ENCODE peak calls at places on chromosomes 5 and 9, in seven cellular contexts. One of them, this sample, is unnamed.

GRCh38 chr5:145587308-145588071 is 247.7 kb downstream of the PRELID2 start:
- DNase-seq in adipocyte: peak; percentile 87
- DNase-seq in DMS153: no peak
- DNase-seq in stimulated activated CD8-positive, alpha-beta memory T cell treated with anti-CD3 and anti-CD28 coated beads, Interleukin-2, amount 100 ng/mL, for 1 hour: no peak
- DNase-seq in left ventricle myocardium inferior: no peak
- DNase-seq in T-helper 9 cell: no peak
- DNase-seq in COR-L47: no peak
- DNase-seq in this sample: no peak

GRCh38 chr5:60232051-60232794 is 338.7 kb upstream of the PDE4D start:
- DNase-seq in adipocyte: no peak
- DNase-seq in DMS153: no peak
- DNase-seq in stimulated activated CD8-positive, alpha-beta memory T cell treated with anti-CD3 and anti-CD28 coated beads, Interleukin-2, amount 100 ng/mL, for 1 hour: no peak
- DNase-seq in left ventricle myocardium inferior: no peak
- DNase-seq in T-helper 9 cell: no peak
- DNase-seq in COR-L47: no peak
- DNase-seq in this sample: no peak

GRCh38 chr5:159104058-159104651 is 4.4 kb upstream of the EBF1 start:
- DNase-seq in adipocyte: no peak
- DNase-seq in DMS153: no peak
- DNase-seq in stimulated activated CD8-positive, alpha-beta memory T cell treated with anti-CD3 and anti-CD28 coated beads, Interleukin-2, amount 100 ng/mL, for 1 hour: no peak
- DNase-seq in left ventricle myocardium inferior: no peak
- DNase-seq in T-helper 9 cell: no peak
- DNase-seq in COR-L47: no peak
- DNase-seq in this sample: no peak

GRCh38 chr5:83418659-83419321 is 52.8 kb upstream of the VCAN start:
- DNase-seq in adipocyte: no peak
- DNase-seq in DMS153: no peak
- DNase-seq in stimulated activated CD8-positive, alpha-beta memory T cell treated with anti-CD3 and anti-CD28 coated beads, Interleukin-2, amount 100 ng/mL, for 1 hour: no peak
- DNase-seq in left ventricle myocardium inferior: no peak
- DNase-seq in T-helper 9 cell: no peak
- DNase-seq in COR-L47: no peak
- DNase-seq in this sample: no peak

GRCh38 chr5:140113180-140113698 is 670 bp upstream of the PURA start:
- DNase-seq in adipocyte: peak; percentile 32
- DNase-seq in DMS153: no peak
- DNase-seq in stimulated activated CD8-positive, alpha-beta memory T cell treated with anti-CD3 and anti-CD28 coated beads, Interleukin-2, amount 100 ng/mL, for 1 hour: no peak
- DNase-seq in left ventricle myocardium inferior: peak; percentile 15
- DNase-seq in T-helper 9 cell: peak; percentile 18
- DNase-seq in COR-L47: peak; percentile 7
- DNase-seq in this sample: no peak

GRCh38 chr9:113566712-113567071 is 103.2 kb downstream of the RGS3 start:
- DNase-seq in adipocyte: peak; percentile 60
- DNase-seq in DMS153: no peak
- DNase-seq in stimulated activated CD8-positive, alpha-beta memory T cell treated with anti-CD3 and anti-CD28 coated beads, Interleukin-2, amount 100 ng/mL, for 1 hour: no peak
- DNase-seq in left ventricle myocardium inferior: no peak
- DNase-seq in T-helper 9 cell: no peak
- DNase-seq in COR-L47: no peak
- DNase-seq in this sample: no peak

GRCh38 chr5:166349036-166349435 is 1942.4 kb upstream of the WWC1 start:
- DNase-seq in adipocyte: no peak
- DNase-seq in DMS153: no peak
- DNase-seq in stimulated activated CD8-positive, alpha-beta memory T cell treated with anti-CD3 and anti-CD28 coated beads, Interleukin-2, amount 100 ng/mL, for 1 hour: no peak
- DNase-seq in left ventricle myocardium inferior: no peak
- DNase-seq in T-helper 9 cell: no peak
- DNase-seq in COR-L47: no peak
- DNase-seq in this sample: no peak

GRCh38 chr5:1323803-1324173 is 21.1 kb downstream of the CLPTM1L start:
- DNase-seq in adipocyte: no peak
- DNase-seq in DMS153: no peak
- DNase-seq in stimulated activated CD8-positive, alpha-beta memory T cell treated with anti-CD3 and anti-CD28 coated beads, Interleukin-2, amount 100 ng/mL, for 1 hour: no peak
- DNase-seq in left ventricle myocardium inferior: no peak
- DNase-seq in T-helper 9 cell: no peak
- DNase-seq in COR-L47: no peak
- DNase-seq in this sample: no peak

GRCh38 chr5:106768392-106768791 is 902.3 kb downstream of the EFNA5 start:
- DNase-seq in adipocyte: peak; percentile 33
- DNase-seq in DMS153: no peak
- DNase-seq in stimulated activated CD8-positive, alpha-beta memory T cell treated with anti-CD3 and anti-CD28 coated beads, Interleukin-2, amount 100 ng/mL, for 1 hour: no peak
- DNase-seq in left ventricle myocardium inferior: no peak
- DNase-seq in T-helper 9 cell: no peak
- DNase-seq in COR-L47: no peak
- DNase-seq in this sample: no peak